ENCODE peak calls at places on chromosomes 1 and 21, in six cellular contexts. T is H1, A is HCT116, Y is K562, G is GM12878, N is HepG2. J is an unnamed sample.

GRCh38 chr1:32609180-32609579 is 41.2 kb downstream of the ZBTB8OS start:
- DNase-seq in N (no peak), G (no peak), Y (no peak), T (no peak), A (no peak), J (no peak)

GRCh38 chr1:211485480-211485857 is 6.5 kb downstream of the RD3 start:
- DNase-seq in Y (no peak), N (no peak), T (no peak), G (no peak), A (no peak), J (no peak)

GRCh38 chr1:8510041-8510823 is 192.3 kb downstream of the SLC45A1 start:
- DNase-seq in N (no peak), G (no peak), A (no peak), Y (no peak), T (no peak), J (no peak)

GRCh38 chr1:236083650-236084385 is 18.9 kb upstream of the NID1 start:
- DNase-seq in N (no peak), Y (no peak), A (no peak), G (no peak), T (no peak), J (no peak)

GRCh38 chr1:86616871-86617270 is 70.0 kb downstream of the CLCA4 start:
- DNase-seq in T (no peak), Y (no peak), A (no peak), N (no peak), G (peak), J (no peak)

GRCh38 chr1:89822109-89822962 is 1.5 kb downstream of the LRRC8D start:
- DNase-seq in G (no peak), T (no peak), A (no peak), N (no peak), Y (peak), J (no peak)

GRCh38 chr1:201531551-201532425 is 7.1 kb upstream of the NAV1 start:
- DNase-seq in N (no peak), Y (no peak), T (no peak), A (no peak), G (no peak), J (no peak)

GRCh38 chr1:62687421-62687902 is 724 bp downstream of the DOCK7 start:
- DNase-seq in T (no peak), Y (peak), N (peak), A (no peak), G (no peak), J (no peak)

GRCh38 chr21:46215436-46216131 is 13.0 kb downstream of the LSS start:
- DNase-seq in G (no peak), Y (no peak), T (no peak), N (no peak), A (no peak), J (no peak)

GRCh38 chr1:189606795-189607476 is 870.7 kb downstream of the BRINP3 start:
- DNase-seq in G (no peak), T (no peak), N (no peak), Y (no peak), A (no peak), J (no peak)

GRCh38 chr1:54287821-54288220 is 87.9 kb downstream of the MRPL37 start:
- DNase-seq in A (no peak), Y (no peak), G (no peak), T (no peak), N (no peak), J (no peak)

GRCh38 chr1:238960071-238960470 is 426.3 kb upstream of the CHRM3 start:
- DNase-seq in G (no peak), Y (no peak), T (no peak), A (no peak), N (no peak), J (no peak)

GRCh38 chr1:39672551-39672947 is 642 bp upstream of the NT5C1A start:
- DNase-seq in T (no peak), N (no peak), G (no peak), Y (peak), A (no peak), J (no peak)

GRCh38 chr1:228079601-228080263 is 2.8 kb upstream of the ARF1 start:
- DNase-seq in A (no peak), T (no peak), Y (no peak), G (no peak), N (no peak), J (no peak)

GRCh38 chr1:47023268-47024137 is at the start of gene CYP4X1:
- DNase-seq in T (peak), Y (no peak), N (no peak), A (no peak), G (no peak), J (peak)

GRCh38 chr1:115833806-115834205 is 7.1 kb downstream of the NHLH2 start:
- DNase-seq in A (no peak), Y (no peak), G (no peak), N (no peak), T (no peak), J (no peak)

GRCh38 chr1:14841456-14841855 is 243.0 kb downstream of the KAZN start:
- DNase-seq in A (no peak), T (no peak), Y (no peak), N (no peak), G (no peak), J (no peak)

GRCh38 chr1:931380-932177 is 7.9 kb downstream of the SAMD11 start:
- DNase-seq in G (no peak), A (no peak), Y (no peak), N (no peak), T (no peak), J (no peak)

GRCh38 chr1:21290546-21290944 is 282 bp upstream of the ECE1 start:
- DNase-seq in A (no peak), N (no peak), G (peak), T (no peak), Y (no peak), J (no peak)

GRCh38 chr1:207831517-207832327 is 79.2 kb downstream of the CD34 start:
- DNase-seq in A (no peak), N (no peak), T (no peak), Y (no peak), G (peak), J (no peak)

GRCh38 chr1:43978551-43979260 is at the start of gene B4GALT2:
- DNase-seq in G (no peak), T (no peak), A (no peak), N (peak), Y (peak), J (no peak)

GRCh38 chr1:68506386-68506785 is 9.5 kb upstream of the DEPDC1 start:
- DNase-seq in Y (no peak), N (no peak), G (no peak), T (no peak), A (no peak), J (no peak)

GRCh38 chr1:153661111-153661708 is 2.7 kb downstream of the SNAPIN start:
- DNase-seq in A (no peak), N (no peak), T (no peak), G (no peak), Y (no peak), J (no peak)

GRCh38 chr1:28354121-28354520 is 15.4 kb upstream of the PHACTR4 start:
- DNase-seq in Y (no peak), T (no peak), G (no peak), A (no peak), N (no peak), J (no peak)

GRCh38 chr1:226569879-226570547 is 21.4 kb downstream of the STUM start:
- DNase-seq in G (no peak), N (peak), A (peak), Y (peak), T (no peak), J (peak)

GRCh38 chr1:174044418-174045222 is 22.5 kb upstream of the RC3H1 start:
- DNase-seq in G (no peak), Y (no peak), A (no peak), N (no peak), T (no peak), J (no peak)

GRCh38 chr1:184882649-184883303 is 91.5 kb downstream of the NIBAN1 start:
- DNase-seq in T (peak), N (no peak), Y (no peak), A (no peak), G (no peak), J (no peak)

GRCh38 chr1:17440074-17440826 is 773 bp upstream of the RCC2 start:
- DNase-seq in N (no peak), Y (no peak), G (no peak), T (no peak), A (no peak), J (no peak)

GRCh38 chr1:54397090-54397591 is 9.1 kb downstream of the SSBP3 start:
- DNase-seq in T (no peak), Y (no peak), A (no peak), G (no peak), N (no peak), J (no peak)

GRCh38 chr1:115980998-115981993 is 5.0 kb downstream of the SLC22A15 start:
- DNase-seq in A (peak), Y (peak), N (peak), T (no peak), G (no peak), J (no peak)

GRCh38 chr1:12406218-12407021 is 176.6 kb downstream of the VPS13D start:
- DNase-seq in Y (no peak), A (no peak), T (no peak), G (no peak), N (peak), J (no peak)

GRCh38 chr1:12407050-12407961 is 177.5 kb downstream of the VPS13D start:
- DNase-seq in N (peak), Y (peak), T (no peak), G (peak), A (peak), J (no peak)

GRCh38 chr1:12408662-12409061 is 178.8 kb downstream of the VPS13D start:
- DNase-seq in A (no peak), T (no peak), G (no peak), Y (peak), N (no peak), J (no peak)

GRCh38 chr1:12409676-12410075 is 179.8 kb downstream of the VPS13D start:
- DNase-seq in G (no peak), T (no peak), Y (no peak), A (no peak), N (no peak), J (no peak)

GRCh38 chr1:12407962-12408288 is 178.1 kb downstream of the VPS13D start:
- DNase-seq in A (no peak), Y (no peak), N (no peak), T (no peak), G (no peak), J (no peak)
- H3K9ac ChIP-seq in A (no peak), Y (peak), N (peak), T (no peak), G (no peak), J (no peak)

DNA sequence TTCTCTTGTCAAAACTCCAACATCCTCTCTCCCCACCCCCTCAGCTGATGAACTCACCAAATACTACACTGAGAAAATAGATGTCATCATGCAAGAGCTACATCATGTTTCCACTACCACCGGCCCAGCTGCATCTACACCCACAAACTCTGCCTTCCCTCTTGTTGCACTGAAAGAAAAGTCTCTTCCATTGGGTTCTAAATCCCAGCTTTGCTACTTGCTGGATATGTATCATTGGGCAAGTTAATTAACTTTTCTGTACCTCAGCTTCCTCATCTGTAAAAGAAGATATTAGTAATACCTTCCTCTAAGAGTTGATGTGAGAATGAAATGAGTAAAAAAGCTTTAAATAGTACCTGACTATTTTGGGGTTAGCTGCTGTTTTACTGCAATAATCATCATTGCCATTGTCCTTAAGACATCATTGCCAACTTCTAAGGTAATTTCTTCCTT is 108.6 kb downstream of the OLFML2B start:
- DNase-seq in N (no peak), Y (no peak), G (peak), T (no peak), A (no peak), J (no peak)
- TF ChIP-seq ZNF274 in N (no peak), Y (no peak), G (no peak), T (no peak), A (no peak), J (no peak)

GRCh38 chr1:94862718-94863117 is 42.6 kb downstream of the SLC44A3 start:
- DNase-seq in Y (no peak), A (peak), N (no peak), T (no peak), G (no peak), J (no peak)

GRCh38 chr1:94863297-94863911 is 43.2 kb downstream of the SLC44A3 start:
- DNase-seq in N (no peak), T (no peak), G (no peak), Y (no peak), A (peak), J (no peak)

GRCh38 chr1:94865369-94865768 is 45.2 kb downstream of the SLC44A3 start:
- DNase-seq in N (no peak), Y (no peak), A (no peak), T (no peak), G (no peak), J (no peak)

GRCh38 chr1:94864821-94865220 is 44.7 kb downstream of the SLC44A3 start:
- DNase-seq in N (no peak), Y (no peak), A (no peak), G (no peak), T (no peak), J (no peak)

GRCh38 chr1:94863919-94864318 is 43.8 kb downstream of the SLC44A3 start:
- DNase-seq in T (no peak), Y (no peak), G (no peak), N (peak), A (peak), J (no peak)
- H3K9ac ChIP-seq in T (no peak), Y (no peak), G (no peak), N (no peak), A (peak), J (peak)

DNA sequence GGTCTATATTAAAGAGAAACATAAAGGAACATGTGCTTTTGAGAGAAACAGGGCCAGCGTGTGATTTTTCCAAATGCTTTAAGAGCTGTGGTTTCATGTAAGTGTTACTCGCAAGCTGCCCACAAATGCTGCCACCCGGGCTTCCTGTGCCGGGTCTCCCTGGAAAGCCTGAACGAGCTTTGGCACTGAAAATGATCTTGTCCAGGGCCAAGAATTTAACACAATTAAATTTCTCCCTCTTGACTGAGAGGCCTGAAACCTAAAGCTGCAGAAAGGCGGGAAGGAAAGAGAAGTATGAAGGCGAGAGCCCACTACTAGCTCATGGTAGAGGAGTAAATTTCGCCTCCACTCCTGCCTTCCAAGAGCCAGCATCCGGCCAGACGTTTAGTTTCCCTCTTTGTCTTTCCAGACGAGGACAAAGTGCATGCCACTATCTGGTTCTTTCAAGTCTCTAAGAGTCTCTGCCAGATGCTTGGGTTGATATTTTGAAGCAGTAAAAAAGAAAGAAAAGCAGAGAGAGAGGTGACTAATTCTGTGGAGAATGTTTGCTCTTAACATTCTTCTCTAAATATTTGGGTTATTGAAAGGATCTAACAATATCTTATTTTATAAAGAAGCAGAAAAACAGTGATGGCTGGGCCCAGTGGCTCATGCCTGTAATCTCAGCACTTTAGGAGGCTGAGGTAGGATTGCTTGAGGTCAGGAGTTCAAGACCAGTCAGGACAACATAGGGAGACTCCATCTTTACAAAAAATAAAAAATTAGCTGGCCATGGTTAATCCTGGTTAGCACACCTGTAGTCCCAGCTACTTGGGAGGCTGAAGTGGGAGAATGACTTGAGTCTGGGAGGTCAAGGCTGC is 100.0 kb upstream of the HNRNPU start:
- DNase-seq in N (peak), T (no peak), A (no peak), Y (no peak), G (no peak), J (no peak)
- TF ChIP-seq ZNF274 in N (no peak), T (no peak), A (no peak), Y (no peak), G (no peak), J (no peak)

GRCh38 chr1:58454807-58455206 is 91.7 kb downstream of the OMA1 start:
- DNase-seq in G (no peak), N (no peak), T (no peak), Y (no peak), A (no peak), J (no peak)
- H3K9ac ChIP-seq in G (no peak), N (no peak), T (no peak), Y (no peak), A (no peak), J (no peak)

DNA sequence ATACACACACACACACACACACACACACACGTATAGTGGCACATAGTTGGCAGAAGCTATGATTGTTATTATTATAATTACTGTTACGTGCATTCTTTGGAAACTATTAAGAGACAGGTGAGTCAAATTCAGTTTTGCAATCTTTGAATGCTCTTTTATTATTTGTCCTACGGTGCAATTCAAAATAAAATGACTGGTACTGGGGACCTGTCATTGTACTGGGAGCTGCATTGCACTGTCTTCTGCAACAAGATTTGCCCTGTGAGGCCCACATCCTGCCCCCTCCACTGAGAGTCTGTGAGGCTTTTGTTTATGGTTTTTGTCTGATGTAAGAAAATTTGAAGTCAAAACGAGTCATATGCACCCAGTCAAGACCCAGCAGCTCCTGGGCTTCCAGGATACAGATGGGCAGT is 1.9 kb downstream of the LY9 start:
- DNase-seq in G (no peak), T (no peak), N (no peak), Y (no peak), A (no peak), J (no peak)
- TF ChIP-seq ZNF274 in G (no peak), T (no peak), N (no peak), Y (no peak), A (no peak), J (no peak)

GRCh38 chr21:42062543-42063022 is 8.5 kb upstream of the UMODL1 start:
- DNase-seq in A (no peak), N (no peak), Y (no peak), T (no peak), G (peak), J (no peak)

GRCh38 chr21:42061195-42061865 is 9.8 kb upstream of the UMODL1 start:
- DNase-seq in N (no peak), Y (no peak), G (peak), T (no peak), A (no peak), J (no peak)

GRCh38 chr21:42061866-42062542 is 9.1 kb upstream of the UMODL1 start:
- DNase-seq in Y (no peak), N (no peak), T (no peak), G (no peak), A (no peak), J (no peak)

GRCh38 chr21:42063578-42064521 is 7.3 kb upstream of the UMODL1 start:
- DNase-seq in N (no peak), T (no peak), G (peak), A (no peak), Y (no peak), J (no peak)

GRCh38 chr21:42063206-42063577 is 7.9 kb upstream of the UMODL1 start:
- DNase-seq in Y (no peak), T (no peak), N (no peak), G (peak), A (no peak), J (no peak)
- H3K9ac ChIP-seq in Y (no peak), T (no peak), N (no peak), G (peak), A (no peak), J (peak)

GRCh38 chr21:35138665-35139381 is 89.7 kb upstream of the RUNX1 start:
- DNase-seq in T (no peak), N (no peak), Y (peak), G (no peak), A (peak), J (no peak)
- TF ChIP-seq ZNF274 in T (no peak), N (no peak), Y (no peak), G (no peak), A (no peak), J (no peak)

GRCh38 chr1:42681771-42682483 is at the start of gene YBX1:
- DNase-seq in A (peak), T (peak), G (peak), Y (peak), N (peak), J (peak)

GRCh38 chr1:42680921-42681683 is 1.1 kb upstream of the YBX1 start:
- DNase-seq in G (no peak), T (no peak), Y (no peak), A (no peak), N (no peak), J (no peak)

GRCh38 chr1:42682739-42683529 is 716 bp downstream of the YBX1 start:
- DNase-seq in A (peak), T (no peak), N (peak), Y (peak), G (no peak), J (no peak)

GRCh38 chr1:42679364-42679983 is 2.7 kb upstream of the YBX1 start:
- DNase-seq in G (no peak), Y (no peak), T (no peak), N (no peak), A (no peak), J (no peak)

GRCh38 chr1:42680045-42680444 is 2.2 kb upstream of the YBX1 start:
- DNase-seq in N (no peak), A (no peak), G (no peak), T (no peak), Y (no peak), J (no peak)
- H3K9ac ChIP-seq in N (no peak), A (no peak), G (no peak), T (no peak), Y (peak), J (no peak)

GRCh38 chr1:156308078-156308477 is 9.0 kb upstream of the VHLL start:
- DNase-seq in N (no peak), T (no peak), Y (peak), A (no peak), G (no peak), J (no peak)
- TF ChIP-seq ZNF274 in N (no peak), T (no peak), Y (no peak), A (no peak), G (no peak), J (no peak)